ENCODE peak calls at places on chromosomes 16 and 17, in seven cellular contexts. M, K, J, E, L, C and X are unnamed samples. For H3K9me3, the result is how much of the 10 kb centered on the place peaks cover.

GRCh38 chr17:50355336-50355700 is 9.4 kb downstream of the XYLT2 start:
- DNase-seq in M (no peak), K (no peak), J (no peak), E (no peak), L (no peak), C (no peak), X (no peak)

GRCh38 chr17:40938981-40939380 is 1.5 kb upstream of the KRT23 start:
- DNase-seq in M (no peak), K (no peak), J (no peak), E (peak), L (no peak), C (no peak), X (no peak)

GRCh38 chr17:2369551-2370210 is 31.2 kb downstream of the MNT start:
- DNase-seq in M (no peak), K (no peak), J (no peak), E (no peak), L (no peak), C (no peak), X (no peak)

GRCh38 chr17:43200127-43200526 is 11.5 kb upstream of the TMEM106A start:
- DNase-seq in M (no peak), K (no peak), J (no peak), E (no peak), L (no peak), C (no peak), X (no peak)

GRCh38 chr16:81491522-81492188 is 47.0 kb downstream of the CMIP start:
- DNase-seq in M (no peak), K (no peak), J (peak), E (no peak), L (no peak), C (no peak), X (peak)

GRCh38 chr16:57892447-57893096 is 78.4 kb downstream of the CNGB1 start:
- DNase-seq in M (no peak), K (no peak), J (no peak), E (no peak), L (no peak), C (peak), X (no peak)

GRCh38 chr16:12685806-12686205 is 117.9 kb downstream of the CPPED1 start:
- DNase-seq in M (no peak), K (no peak), J (peak), E (no peak), L (no peak), C (no peak), X (no peak)

GRCh38 chr17:78366109-78366848 is 6.4 kb upstream of the SOCS3 start:
- DNase-seq in M (no peak), K (no peak), J (no peak), E (no peak), L (no peak), C (no peak), X (no peak)

GRCh38 chr17:65888649-65889048 is 303.3 kb downstream of the CEP112 start:
- DNase-seq in M (no peak), K (no peak), J (no peak), E (no peak), L (no peak), C (no peak), X (no peak)

GRCh38 chr17:47791025-47791424 is 30.6 kb downstream of the OSBPL7 start:
- DNase-seq in M (no peak), K (no peak), J (no peak), E (no peak), L (no peak), C (no peak), X (no peak)

GRCh38 chr17:82948957-82949356 is 109.1 kb upstream of the ZNF750 start:
- DNase-seq in M (no peak), K (no peak), J (no peak), E (no peak), L (no peak), C (no peak), X (peak)
- H3K9me3 ChIP-seq in M (under half), K (under half), J (under half), E (under half), L (under half), C (under half), X (under half)

GRCh38 chr17:82949361-82949760 is 109.5 kb upstream of the ZNF750 start:
- DNase-seq in M (peak), K (no peak), J (peak), E (no peak), L (no peak), C (no peak), X (peak)

GRCh38 chr17:82948081-82948511 is 108.3 kb upstream of the ZNF750 start:
- DNase-seq in M (peak), K (no peak), J (peak), E (peak), L (no peak), C (no peak), X (peak)

GRCh38 chr17:82946081-82946480 is 106.3 kb upstream of the ZNF750 start:
- DNase-seq in M (no peak), K (no peak), J (no peak), E (no peak), L (no peak), C (no peak), X (no peak)

GRCh38 chr17:82944990-82945389 is 105.2 kb upstream of the ZNF750 start:
- DNase-seq in M (no peak), K (no peak), J (no peak), E (no peak), L (no peak), C (no peak), X (no peak)

DNA sequence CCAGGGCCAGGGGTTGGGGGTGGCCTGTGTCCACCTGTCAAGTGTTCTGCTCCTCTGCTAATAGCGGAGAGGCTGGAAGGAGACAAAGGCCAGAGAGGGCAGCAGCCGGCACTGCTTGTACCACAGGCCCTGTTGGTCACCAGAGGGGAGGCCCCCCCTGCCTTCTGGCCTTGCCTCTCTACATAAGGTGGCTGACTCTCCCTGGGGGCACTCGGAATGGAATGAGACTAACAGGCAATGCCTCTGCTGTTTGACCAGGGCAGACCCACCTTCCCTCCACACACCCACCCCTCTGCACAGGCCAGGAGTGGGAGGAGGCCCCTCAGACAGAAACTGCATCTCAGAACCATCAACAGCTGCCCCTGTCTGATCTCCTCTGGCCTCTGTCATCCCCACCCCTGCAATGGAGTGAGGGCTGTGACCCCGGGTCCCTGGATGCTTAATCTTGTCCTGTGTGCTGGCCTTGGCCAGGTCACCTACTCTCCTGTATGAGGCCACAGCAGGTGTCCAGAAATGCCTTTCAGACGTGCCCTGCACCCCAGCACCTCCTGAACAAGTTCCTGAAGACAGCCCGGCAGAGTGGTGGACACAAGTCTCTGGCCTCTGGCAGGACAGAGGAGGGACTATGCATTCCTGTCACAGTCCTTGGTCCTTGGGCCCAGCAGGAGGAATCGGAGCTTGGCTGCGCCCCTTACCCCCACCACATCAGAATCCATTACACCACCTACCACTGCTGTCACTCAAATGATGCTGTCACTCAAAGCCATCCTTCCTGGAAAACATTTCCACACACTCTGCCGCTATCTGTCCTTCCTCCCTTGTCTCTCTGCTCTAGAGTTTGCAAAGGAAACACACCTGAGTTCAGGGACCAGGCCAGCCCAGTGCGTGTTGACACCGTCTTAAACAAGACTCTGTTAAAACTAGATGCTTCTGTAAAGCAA is 107.5 kb upstream of the ZNF750 start:
- DNase-seq in M (peak), K (no peak), J (peak), E (peak), L (no peak), C (no peak), X (peak)
- H3K9me3 ChIP-seq in M (under half), K (under half), J (under half), E (under half), L (under half), C (under half), X (under half)

DNA sequence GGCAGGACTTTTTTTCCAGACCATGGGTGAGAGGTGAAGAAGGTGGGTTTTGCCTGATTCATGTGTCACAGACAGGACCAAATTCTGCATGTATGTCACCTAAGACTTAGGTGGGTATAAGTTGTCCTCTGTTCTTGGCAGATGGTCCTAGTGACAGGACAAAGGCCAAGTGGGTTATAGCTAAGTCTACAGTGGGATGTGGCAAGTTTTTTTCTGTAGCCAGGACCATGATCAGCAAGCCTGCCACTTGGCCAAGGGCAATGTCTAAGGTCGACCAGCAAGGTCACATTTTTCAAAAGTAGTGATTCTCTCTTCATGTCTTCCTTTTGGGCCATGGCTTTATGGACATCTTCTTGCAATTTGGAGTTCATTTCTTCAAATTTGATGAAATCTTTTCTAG is 20.2 kb downstream of the ZNF267 start:
- DNase-seq in M (no peak), K (no peak), J (no peak), E (no peak), L (no peak), C (no peak), X (no peak)
- H3K9me3 ChIP-seq in M (under half), K (under half), J (under half), E (under half), L (under half), C (under half), X (under half)

DNA sequence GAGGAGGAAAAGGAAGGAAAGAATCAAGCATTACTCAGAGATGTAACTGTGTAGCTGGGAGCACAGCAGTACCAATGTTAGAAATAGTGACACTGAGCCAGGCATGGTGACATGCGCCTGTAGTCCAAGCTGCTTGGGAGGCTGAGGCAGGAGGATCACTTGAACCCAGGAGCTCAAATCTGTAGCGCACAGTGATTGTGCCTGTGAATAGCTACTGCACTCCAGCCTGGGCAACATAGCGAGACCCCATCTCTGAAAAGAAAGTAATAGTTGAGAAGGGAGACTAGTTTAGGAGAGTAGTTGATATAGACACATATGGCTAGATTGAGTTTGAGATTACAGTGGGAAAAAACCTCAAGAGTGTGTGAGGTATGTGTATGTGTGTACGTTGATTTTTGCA is 17.8 kb downstream of the MAP3K3 start:
- DNase-seq in M (no peak), K (no peak), J (no peak), E (no peak), L (no peak), C (no peak), X (no peak)
- H3K9me3 ChIP-seq in M (under half), K (under half), J (under half), E (under half), L (under half), C (under half), X (under half)